ENCODE peak calls at places on chromosomes 12 and 14, in four cellular contexts. H is body of pancreas, U is adrenal gland, O is upper lobe of right lung. Q is an unnamed sample.

GRCh38 chr12:101962486-101962885 is 85.1 kb downstream of the DRAM1 start:
- DNase-seq in H (no peak), U (no peak), O (no peak), Q (no peak)

GRCh38 chr12:68886636-68887572 is 46.1 kb downstream of the CPM start:
- DNase-seq in H (no peak), U (no peak), O (no peak), Q (no peak)

GRCh38 chr12:6824962-6825381 is 3.2 kb upstream of the P3H3 start:
- DNase-seq in H (no peak), U (no peak), O (no peak), Q (no peak)

GRCh38 chr12:51246254-51246853 is 7.7 kb downstream of the DAZAP2 start:
- DNase-seq in H (no peak), U (peak; percentile 26), O (no peak), Q (peak; percentile 17)

GRCh38 chr12:81340910-81341309 is 263.0 kb downstream of the ACSS3 start:
- DNase-seq in H (no peak), U (no peak), O (no peak), Q (no peak)

GRCh38 chr12:2250797-2251196 is 198.0 kb downstream of the CACNA1C start:
- DNase-seq in H (no peak), U (no peak), O (no peak), Q (no peak)

GRCh38 chr14:26173581-26173980 is 424.3 kb downstream of the NOVA1 start:
- DNase-seq in H (no peak), U (peak; percentile 29), O (no peak), Q (no peak)

GRCh38 chr12:129357233-129357632 is 504.0 kb downstream of the GLT1D1 start:
- DNase-seq in H (no peak), U (no peak), O (no peak), Q (no peak)

GRCh38 chr14:52961060-52961639 is 10.3 kb upstream of the FERMT2 start:
- DNase-seq in H (peak; percentile 63), U (peak; percentile 47), O (peak; percentile 64), Q (peak; percentile 50)

DNA sequence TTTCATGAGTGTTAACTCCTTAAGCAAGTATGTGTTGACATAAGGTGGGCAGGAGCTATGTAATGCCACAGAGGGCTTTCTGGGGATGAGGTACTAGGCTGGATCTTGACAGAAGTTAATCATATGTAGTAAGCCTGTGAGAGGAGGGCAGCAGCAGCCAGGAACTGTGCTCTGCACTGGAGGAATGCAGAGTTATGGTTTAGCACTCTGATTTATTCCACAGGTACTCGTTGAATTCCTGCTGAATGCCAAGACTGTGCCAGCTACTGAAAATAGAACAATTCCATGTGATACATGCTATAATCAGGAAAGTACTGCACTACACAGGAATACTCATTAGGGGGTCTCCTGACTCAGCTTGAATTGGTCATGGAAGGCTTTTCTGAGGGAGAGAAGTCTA is 58.7 kb downstream of the SUSD6 start:
- DNase-seq in H (no peak), U (no peak), O (no peak), Q (no peak)
- H3K4me1 ChIP-seq in H (peaks cover 80% of the 10 kb centered on the region), U (peaks cover 85% of the 10 kb centered on the region), O (peaks cover 95% of the 10 kb centered on the region), Q (peaks cover 61% of the 10 kb centered on the region)

GRCh38 chr14:91406451-91406850 is 11.2 kb downstream of the CCDC88C start:
- DNase-seq in H (no peak), U (no peak), O (no peak), Q (no peak)

GRCh38 chr14:91410781-91411536 is 6.7 kb downstream of the CCDC88C start:
- DNase-seq in H (no peak), U (no peak), O (no peak), Q (no peak)

GRCh38 chr14:91406982-91407381 is 10.6 kb downstream of the CCDC88C start:
- DNase-seq in H (no peak), U (no peak), O (no peak), Q (peak; percentile 42)

GRCh38 chr14:91412939-91413338 is 4.7 kb downstream of the CCDC88C start:
- DNase-seq in H (no peak), U (no peak), O (no peak), Q (no peak)

DNA sequence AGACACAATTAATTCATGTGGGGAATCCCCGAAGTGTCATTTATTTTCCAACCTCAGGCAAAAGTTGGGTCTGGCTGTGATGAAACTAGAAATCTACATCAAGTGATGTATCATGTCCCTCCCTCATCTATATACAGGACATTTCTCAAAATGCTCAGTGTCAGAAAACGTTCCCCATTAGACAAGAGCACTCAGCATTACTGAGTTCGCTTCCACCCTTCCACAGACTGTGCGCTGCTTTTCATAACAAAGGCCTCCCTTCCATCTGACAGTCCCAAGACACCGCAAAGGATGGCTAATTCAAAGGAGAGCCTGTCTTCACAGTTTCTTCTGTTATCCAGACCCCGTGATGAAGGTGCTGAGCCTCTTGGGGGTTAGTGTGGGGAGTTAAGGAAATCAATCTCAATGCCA is 7.6 kb downstream of the CCDC88C start:
- DNase-seq in H (no peak), U (no peak), O (no peak), Q (no peak)
- H3K4me1 ChIP-seq in H (peaks cover 38% of the 10 kb centered on the region), U (no peaks in the 10 kb centered on the region), O (peaks cover 21% of the 10 kb centered on the region), Q (peaks cover 31% of the 10 kb centered on the region)

GRCh38 chr12:1047898-1048660 is 57.1 kb downstream of the ERC1 start:
- DNase-seq in H (no peak), U (no peak), O (no peak), Q (no peak)
- H3K4me1 ChIP-seq in H (peaks cover under 1% of the 10 kb centered on the region), U (peaks cover 35% of the 10 kb centered on the region), O (peaks cover 26% of the 10 kb centered on the region), Q (no peaks in the 10 kb centered on the region)

GRCh38 chr14:74567646-74568379 is 44.2 kb downstream of the LTBP2 start:
- DNase-seq in H (no peak), U (no peak), O (no peak), Q (no peak)
- H3K4me1 ChIP-seq in H (no peaks in the 10 kb centered on the region), U (peaks cover 24% of the 10 kb centered on the region), O (peaks cover 49% of the 10 kb centered on the region), Q (peaks cover 11% of the 10 kb centered on the region)

DNA sequence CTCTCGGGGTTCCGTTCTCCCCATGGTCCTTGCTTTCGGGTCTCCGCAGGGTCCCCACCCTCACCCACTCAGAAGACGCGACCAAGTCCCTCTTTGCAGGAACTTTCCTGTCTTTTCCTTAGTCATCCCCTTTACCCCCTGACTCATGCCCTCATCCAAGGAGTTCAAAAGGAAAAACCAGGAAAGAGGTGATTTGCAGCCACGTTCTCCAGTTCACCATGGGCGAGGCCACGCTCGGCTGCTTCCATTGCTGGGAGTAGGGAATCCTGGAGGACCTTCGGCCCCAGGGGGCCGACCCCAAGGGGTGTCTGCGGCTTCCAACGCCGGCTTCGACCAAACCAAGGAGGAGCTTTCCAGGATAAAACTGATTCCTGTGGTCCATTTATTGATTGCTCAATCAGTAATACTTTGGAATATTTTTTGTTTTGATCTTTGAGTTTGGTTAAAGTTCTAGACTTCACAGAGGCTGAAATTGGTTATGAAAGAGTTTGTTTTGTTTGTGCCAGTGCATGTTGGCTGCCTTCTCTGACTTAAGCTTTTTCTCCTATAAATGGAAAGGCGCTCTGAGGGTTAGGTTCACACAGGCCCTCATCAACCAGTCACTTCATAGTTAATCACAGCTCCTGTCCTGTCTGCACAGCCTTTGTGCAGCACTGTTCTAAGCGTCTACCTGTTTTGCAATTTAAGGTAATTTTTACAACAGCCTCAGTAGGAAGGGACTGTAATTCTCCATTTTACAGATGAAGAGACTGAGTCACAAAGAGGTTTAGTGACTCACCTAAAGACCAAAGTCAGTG is 827 bp downstream of the ALDH2 start:
- DNase-seq in H (no peak), U (peak; percentile 46), O (no peak), Q (peak; percentile 58)
- H3K4me1 ChIP-seq in H (peaks cover 44% of the 10 kb centered on the region), U (peaks cover 28% of the 10 kb centered on the region), O (peaks cover 58% of the 10 kb centered on the region), Q (peaks cover 19% of the 10 kb centered on the region)

GRCh38 chr12:107514887-107515445 is 170.6 kb upstream of the PWP1 start:
- DNase-seq in H (no peak), U (no peak), O (no peak), Q (no peak)

GRCh38 chr12:107513636-107514400 is 171.8 kb upstream of the PWP1 start:
- DNase-seq in H (no peak), U (no peak), O (no peak), Q (no peak)

GRCh38 chr12:107512391-107512790 is 173.2 kb upstream of the PWP1 start:
- DNase-seq in H (no peak), U (no peak), O (no peak), Q (no peak)

GRCh38 chr12:107513184-107513583 is 172.4 kb upstream of the PWP1 start:
- DNase-seq in H (no peak), U (no peak), O (no peak), Q (no peak)

DNA sequence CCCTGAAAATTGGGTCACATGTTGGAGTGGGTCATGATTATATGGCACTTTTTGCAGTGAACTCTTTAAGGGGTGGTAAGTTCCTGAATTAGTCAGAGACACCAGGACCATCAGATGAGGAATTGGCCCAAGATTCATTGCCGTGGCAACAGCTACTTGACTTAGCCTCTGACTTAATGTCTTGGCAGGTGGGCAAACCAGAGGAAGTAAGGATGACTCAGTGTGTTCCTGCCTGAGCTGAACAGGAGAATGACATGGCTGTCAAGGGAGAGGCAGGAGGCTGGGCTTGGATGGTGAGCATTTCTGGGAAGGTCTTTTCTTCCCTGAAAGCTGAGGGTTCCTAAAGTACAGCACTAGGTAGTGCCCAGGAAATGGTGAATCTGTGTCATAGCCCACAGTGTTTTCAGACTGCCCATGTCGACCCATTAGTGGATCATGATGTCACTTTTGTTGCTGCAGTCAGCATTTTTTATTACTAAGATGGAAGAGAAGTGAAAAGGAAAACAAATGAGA is 170.1 kb upstream of the PWP1 start:
- DNase-seq in H (peak; percentile 22), U (peak; percentile 28), O (no peak), Q (no peak)
- H3K4me1 ChIP-seq in H (no peaks in the 10 kb centered on the region), U (no peaks in the 10 kb centered on the region), O (no peaks in the 10 kb centered on the region), Q (no peaks in the 10 kb centered on the region)

Q was measured in transverse colon.